ENCODE peak calls at places on chromosomes 3 and 15, in four cellular contexts. J is activated naive CD8-positive, alpha-beta T cell treated with anti-CD3 and anti-CD28 coated beads for 36 hours; V is NCI-H1694 treated with DMSO at 0.1 percent for 48 hours; T is effector memory CD8-positive, alpha-beta T cell. A is an unnamed sample.

GRCh38 chr15:86021281-86022264 is 58.1 kb upstream of the AGBL1 start:
- DNase-seq in J (no peak), V (peak), T (no peak), A (no peak)

GRCh38 chr3:29683306-29683993 is 402.6 kb downstream of the RBMS3 start:
- DNase-seq in J (no peak), V (no peak), T (no peak), A (no peak)

GRCh38 chr15:90031231-90031791 is 30.2 kb downstream of the ZNF710 start:
- DNase-seq in J (no peak), V (no peak), T (no peak), A (peak)

GRCh38 chr3:47428585-47429145 is 47.1 kb downstream of the SCAP start:
- DNase-seq in J (no peak), V (no peak), T (no peak), A (no peak)

GRCh38 chr3:54240-54639 is 142.3 kb upstream of the CHL1 start:
- DNase-seq in J (no peak), V (no peak), T (no peak), A (no peak)

GRCh38 chr3:81592101-81592500 is 169.3 kb downstream of the GBE1 start:
- DNase-seq in J (no peak), V (no peak), T (no peak), A (no peak)

GRCh38 chr3:147472846-147473245 is 63.7 kb downstream of the ZIC1 start:
- DNase-seq in J (no peak), V (no peak), T (no peak), A (no peak)

GRCh38 chr15:90650117-90650955 is 66.8 kb upstream of the BLM start:
- DNase-seq in J (no peak), V (no peak), T (no peak), A (peak)

GRCh38 chr3:160130950-160131349 is 94.3 kb upstream of the C3orf80 start:
- DNase-seq in J (no peak), V (no peak), T (no peak), A (no peak)

GRCh38 chr15:82051664-82052063 is 5.8 kb upstream of the MEX3B start:
- DNase-seq in J (no peak), V (no peak), T (no peak), A (no peak)

GRCh38 chr15:48578965-48579364 is 66.5 kb downstream of the FBN1 start:
- DNase-seq in J (no peak), V (no peak), T (no peak), A (no peak)

GRCh38 chr15:85973584-85974347 is 105.9 kb upstream of the AGBL1 start:
- DNase-seq in J (no peak), V (no peak), T (no peak), A (no peak)